ENCODE peak calls at places on chromosomes 1 and 21, in seven cellular contexts. G is right cardiac atrium; K is effector memory CD4-positive, alpha-beta T cell; J is A549; H is memory B cell; Q is anterior cingulate cortex; I is GM18507. F is an unnamed sample.

GRCh38 chr1:10479276-10479675 is 4.5 kb downstream of the PEX14 start:
- DNase-seq in J (no peak), K (no peak), I (no peak), H (no peak), Q (no peak), G (no peak), F (no peak)

GRCh38 chr1:3022976-3023375 is 1.7 kb downstream of the ACTRT2 start:
- DNase-seq in K (no peak), H (no peak), Q (no peak), G (no peak), J (no peak), I (no peak), F (no peak)

GRCh38 chr1:59691261-59691660 is 123.5 kb upstream of the HOOK1 start:
- DNase-seq in K (no peak), I (no peak), J (no peak), G (peak), Q (no peak), H (no peak), F (no peak)

GRCh38 chr1:220528049-220528678 is at the start of gene MARK1:
- DNase-seq in H (peak), K (no peak), I (peak), G (peak), J (peak), Q (peak), F (peak)

GRCh38 chr21:43994085-43994484 is 18.0 kb upstream of the TRAPPC10 start:
- DNase-seq in I (no peak), J (no peak), K (no peak), Q (no peak), G (no peak), H (no peak), F (no peak)

GRCh38 chr1:101451888-101452287 is 215.1 kb downstream of the S1PR1 start:
- DNase-seq in Q (no peak), H (no peak), G (no peak), K (no peak), I (no peak), J (no peak), F (no peak)

GRCh38 chr1:200372095-200372884 is 37.5 kb downstream of the ZNF281 start:
- DNase-seq in H (no peak), K (no peak), G (no peak), I (no peak), J (peak), Q (no peak), F (no peak)

GRCh38 chr1:20699558-20699957 is 18.2 kb downstream of the KIF17 start:
- DNase-seq in H (no peak), I (no peak), G (no peak), Q (no peak), K (no peak), J (no peak), F (no peak)

GRCh38 chr1:210482936-210483642 is 154.4 kb downstream of the HHAT start:
- DNase-seq in K (no peak), G (no peak), Q (no peak), I (no peak), J (no peak), H (no peak), F (no peak)